ENCODE peak calls at places on chromosomes 1 and 21, in five cellular contexts. K, J, V, Q and Z are unnamed samples.

GRCh38 chr1:119743776-119744597 is 24.7 kb downstream of the HMGCS2 start:
- DNase-seq in K (peak), J (peak), V (peak), Q (peak), Z (peak)

GRCh38 chr1:226429051-226429461 is 21.2 kb upstream of the PARP1 start:
- DNase-seq in K (no peak), J (no peak), V (no peak), Q (no peak), Z (no peak)

GRCh38 chr1:227780101-227781044 is 35.1 kb upstream of the PRSS38 start:
- DNase-seq in K (no peak), J (no peak), V (no peak), Q (no peak), Z (no peak)

GRCh38 chr1:1291023-1291528 is 10.8 kb downstream of the SCNN1D start:
- DNase-seq in K (no peak), J (no peak), V (no peak), Q (no peak), Z (peak)

GRCh38 chr1:173862769-173863223 is 5.0 kb downstream of the GAS5 start:
- DNase-seq in K (peak), J (no peak), V (no peak), Q (no peak), Z (no peak)

GRCh38 chr1:244030481-244031040 is 20.5 kb upstream of the ZBTB18 start:
- DNase-seq in K (no peak), J (no peak), V (no peak), Q (no peak), Z (no peak)

GRCh38 chr1:28663871-28664470 is 4.6 kb upstream of the GMEB1 start:
- DNase-seq in K (no peak), J (no peak), V (no peak), Q (no peak), Z (no peak)

GRCh38 chr1:47934243-47934805 is 62.9 kb downstream of the TRABD2B start:
- DNase-seq in K (no peak), J (no peak), V (no peak), Q (no peak), Z (no peak)

GRCh38 chr1:167687919-167688519 is 33.8 kb upstream of the MPZL1 start:
- DNase-seq in K (peak), J (peak), V (peak), Q (peak), Z (peak)

GRCh38 chr1:168180148-168180524 is 1.4 kb downstream of the TIPRL start:
- DNase-seq in K (peak), J (no peak), V (no peak), Q (no peak), Z (no peak)

GRCh38 chr1:201456499-201457309 is 12.3 kb downstream of the PHLDA3 start:
- DNase-seq in K (peak), J (no peak), V (peak), Q (no peak), Z (no peak)

GRCh38 chr1:232648316-232648715 is 18.4 kb upstream of the SIPA1L2 start:
- DNase-seq in K (peak), J (no peak), V (no peak), Q (no peak), Z (no peak)

GRCh38 chr1:10380594-10381275 is 18.1 kb upstream of the PGD start:
- DNase-seq in K (peak), J (no peak), V (peak), Q (no peak), Z (no peak)

GRCh38 chr21:37455504-37455911 is 88.9 kb downstream of the DYRK1A start:
- DNase-seq in K (peak), J (no peak), V (no peak), Q (no peak), Z (no peak)

GRCh38 chr1:165851034-165851658 is 23.7 kb downstream of the UCK2 start:
- DNase-seq in K (peak), J (no peak), V (no peak), Q (no peak), Z (no peak)

GRCh38 chr21:45990049-45990711 is 8.6 kb downstream of the COL6A1 start:
- DNase-seq in K (no peak), J (no peak), V (no peak), Q (no peak), Z (no peak)

GRCh38 chr21:15050588-15051377 is 14.0 kb downstream of the NRIP1 start:
- DNase-seq in K (no peak), J (no peak), V (no peak), Q (no peak), Z (no peak)

GRCh38 chr1:63909511-63909910 is 135.7 kb downstream of the ROR1 start:
- DNase-seq in K (no peak), J (no peak), V (no peak), Q (no peak), Z (no peak)

GRCh38 chr21:15559612-15560011 is 170.2 kb upstream of the USP25 start:
- DNase-seq in K (no peak), J (no peak), V (no peak), Q (no peak), Z (no peak)

GRCh38 chr1:240356568-240356967 is 255.4 kb downstream of the GREM2 start:
- DNase-seq in K (no peak), J (no peak), V (no peak), Q (no peak), Z (no peak)

GRCh38 chr1:98086796-98087195 is 166.0 kb upstream of the DPYD start:
- DNase-seq in K (peak), J (peak), V (peak), Q (no peak), Z (peak)

GRCh38 chr1:121519042-121519755 is 334.4 kb downstream of the SRGAP2C start:
- DNase-seq in K (peak), J (no peak), V (peak), Q (no peak), Z (peak)

GRCh38 chr1:215899901-215900300 is 332.8 kb downstream of the KCTD3 start:
- DNase-seq in K (peak), J (no peak), V (no peak), Q (no peak), Z (no peak)

GRCh38 chr1:152110860-152111514 is 4.3 kb downstream of the TCHH start:
- DNase-seq in K (peak), J (no peak), V (peak), Q (no peak), Z (peak)

GRCh38 chr21:44653656-44654575 is 543 bp downstream of the KRTAP12-4 start:
- DNase-seq in K (no peak), J (no peak), V (no peak), Q (no peak), Z (no peak)